ENCODE peak calls at places on chromosome 12, in seven cellular contexts. D is adrenal gland; N is mammary epithelial cell; X is left lung; R is effector memory CD4-positive, alpha-beta T cell; M is gastrocnemius medialis; S is breast epithelium. T is an unnamed sample.
A peak's percentile ranks its signal among the peaks of the same experiment; 100 is the strongest.

GRCh38 chr12:22800332-22800731 is 175.4 kb downstream of the ETNK1 start:
- DNase-seq in D (no peak), N (no peak), X (no peak), R (no peak), M (no peak), S (no peak), T (no peak)

GRCh38 chr12:68342966-68343365 is 10.8 kb upstream of the MDM1 start:
- DNase-seq in D (no peak), N (no peak), X (no peak), R (no peak), M (no peak), S (no peak), T (no peak)

GRCh38 chr12:71973687-71974086 is 35.0 kb downstream of the TPH2 start:
- DNase-seq in D (no peak), N (no peak), X (no peak), R (no peak), M (no peak), S (no peak), T (no peak)

GRCh38 chr12:76119887-76120286 is 35.4 kb upstream of the NAP1L1 start:
- DNase-seq in D (no peak), N (no peak), X (no peak), R (no peak), M (no peak), S (no peak), T (no peak)

GRCh38 chr12:72523754-72524153 is 251.6 kb downstream of the TRHDE start:
- DNase-seq in D (no peak), N (no peak), X (no peak), R (no peak), M (no peak), S (no peak), T (no peak)

GRCh38 chr12:12017798-12018197 is 52.9 kb upstream of the BCL2L14 start:
- DNase-seq in D (no peak), N (no peak), X (no peak), R (no peak), M (no peak), S (no peak), T (no peak)

GRCh38 chr12:50926415-50926814 is 25.9 kb upstream of the HIGD1C start:
- DNase-seq in D (no peak), N (no peak), X (no peak), R (no peak), M (no peak), S (no peak), T (no peak)

GRCh38 chr12:92530706-92531105 is 172.1 kb upstream of the PLEKHG7 start:
- DNase-seq in D (no peak), N (no peak), X (no peak), R (no peak), M (no peak), S (no peak), T (no peak)

GRCh38 chr12:7498832-7499231 is 4.7 kb downstream of the CD163 start:
- DNase-seq in D (no peak), N (peak; percentile 39), X (no peak), R (no peak), M (no peak), S (no peak), T (no peak)

GRCh38 chr12:1173806-1174617 is 183.0 kb downstream of the ERC1 start:
- DNase-seq in D (no peak), N (no peak), X (no peak), R (no peak), M (no peak), S (no peak), T (no peak)

GRCh38 chr12:76018672-76019071 is 12.9 kb downstream of the PHLDA1 start:
- DNase-seq in D (no peak), N (no peak), X (no peak), R (no peak), M (no peak), S (no peak), T (no peak)

GRCh38 chr12:101127521-101128219 is 82.4 kb downstream of the SLC5A8 start:
- DNase-seq in D (no peak), N (no peak), X (no peak), R (no peak), M (no peak), S (no peak), T (no peak)

GRCh38 chr12:113461666-113462065 is 10.0 kb downstream of the LHX5 start:
- DNase-seq in D (no peak), N (no peak), X (no peak), R (no peak), M (no peak), S (no peak), T (no peak)

GRCh38 chr12:57243521-57244305 is 7.3 kb downstream of the STAC3 start:
- DNase-seq in D (peak; percentile 75), N (peak; percentile 68), X (peak; percentile 77), R (peak; percentile 67), M (peak; percentile 50), S (peak; percentile 79), T (peak; percentile 71)

GRCh38 chr12:128690641-128691040 is 133.1 kb downstream of the SLC15A4 start:
- DNase-seq in D (no peak), N (no peak), X (no peak), R (no peak), M (no peak), S (no peak), T (no peak)

GRCh38 chr12:121022713-121023112 is 6.4 kb upstream of the C12orf43 start:
- DNase-seq in D (no peak), N (no peak), X (no peak), R (no peak), M (no peak), S (no peak), T (no peak)

GRCh38 chr12:63838411-63838810 is 6.1 kb upstream of the SRGAP1 start:
- DNase-seq in D (no peak), N (no peak), X (no peak), R (no peak), M (no peak), S (no peak), T (no peak)

GRCh38 chr12:68335462-68335861 is 3.3 kb upstream of the MDM1 start:
- DNase-seq in D (no peak), N (no peak), X (no peak), R (no peak), M (no peak), S (no peak), T (no peak)

GRCh38 chr12:121465921-121466799 is 66.2 kb downstream of the RNF34 start:
- DNase-seq in D (no peak), N (peak; percentile 19), X (no peak), R (peak; percentile 29), M (no peak), S (no peak), T (peak; percentile 48)

GRCh38 chr12:14257303-14257733 is 108.2 kb upstream of the ATF7IP start:
- DNase-seq in D (no peak), N (no peak), X (no peak), R (no peak), M (no peak), S (no peak), T (no peak)

GRCh38 chr12:34404377-34405285 is 382.3 kb downstream of the ALG10 start:
- DNase-seq in D (peak; percentile 3), N (no peak), X (peak; percentile 16), R (no peak), M (peak; percentile 1), S (peak; percentile 22), T (peak; percentile 4)

GRCh38 chr12:34405286-34406227 is 383.3 kb downstream of the ALG10 start:
- DNase-seq in D (peak; percentile 3), N (no peak), X (peak; percentile 13), R (no peak), M (peak; percentile 2), S (peak; percentile 30), T (peak; percentile 2)

GRCh38 chr12:34407813-34408212 is 385.5 kb downstream of the ALG10 start:
- DNase-seq in D (no peak), N (no peak), X (no peak), R (no peak), M (no peak), S (no peak), T (no peak)

GRCh38 chr12:34406228-34406995 is 384.1 kb downstream of the ALG10 start:
- DNase-seq in D (peak; percentile 2), N (no peak), X (peak; percentile 19), R (no peak), M (peak; percentile 5), S (no peak), T (no peak)

DNA sequence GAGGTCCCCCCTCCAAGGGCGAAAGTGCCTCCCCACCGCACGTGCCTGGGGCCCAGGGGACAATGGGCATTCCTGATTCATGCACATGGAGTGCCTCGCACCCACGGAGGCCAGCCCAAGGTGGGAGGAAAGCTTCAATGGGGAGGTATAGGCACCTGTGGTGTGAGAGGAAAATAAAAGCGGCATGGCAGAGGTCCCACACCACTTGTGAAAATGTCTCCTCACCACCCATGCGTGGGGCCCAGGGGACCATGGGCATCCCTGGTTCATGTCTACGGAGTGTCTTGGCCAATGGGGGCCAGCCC is 384.7 kb downstream of the ALG10 start:
- DNase-seq in D (no peak), N (no peak), X (peak; percentile 15), R (no peak), M (peak; percentile 3), S (peak; percentile 24), T (no peak)
- H3K9me3 ChIP-seq in D (no peaks in the 10 kb centered on the region), N (peaks cover 43% of the 10 kb centered on the region), X (peaks cover 100% of the 10 kb centered on the region), R (peaks cover 28% of the 10 kb centered on the region), M (no peaks in the 10 kb centered on the region), S (peaks cover 97% of the 10 kb centered on the region), T (peaks cover 4% of the 10 kb centered on the region)

GRCh38 chr12:16828891-16829290 is 222.9 kb upstream of the LMO3 start:
- DNase-seq in D (no peak), N (no peak), X (no peak), R (no peak), M (no peak), S (no peak), T (no peak)

DNA sequence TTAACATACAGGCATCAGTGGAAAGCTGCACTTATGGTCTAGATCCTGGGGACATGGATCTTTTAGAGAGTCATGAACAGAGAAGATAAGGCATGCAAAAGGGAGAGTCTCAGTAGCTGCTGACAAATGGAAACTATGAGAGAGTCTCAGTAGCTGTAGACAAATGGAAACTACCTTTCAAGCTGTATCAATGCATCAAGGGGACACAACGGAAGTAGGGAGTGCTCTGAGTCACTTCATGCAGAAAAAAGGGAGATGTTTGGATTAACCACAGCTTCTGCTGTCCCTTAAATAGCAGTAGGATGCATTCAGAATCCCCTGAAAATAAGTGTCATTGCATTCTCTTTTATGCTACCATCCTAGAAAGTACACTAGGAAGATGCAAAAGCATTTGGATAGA is 227.4 kb upstream of the LMO3 start:
- DNase-seq in D (no peak), N (no peak), X (no peak), R (no peak), M (no peak), S (no peak), T (no peak)
- H3K9me3 ChIP-seq in D (no peaks in the 10 kb centered on the region), N (no peaks in the 10 kb centered on the region), X (no peaks in the 10 kb centered on the region), R (no peaks in the 10 kb centered on the region), M (no peaks in the 10 kb centered on the region), S (no peaks in the 10 kb centered on the region), T (no peaks in the 10 kb centered on the region)

GRCh38 chr12:34386016-34386415 is 363.7 kb downstream of the ALG10 start:
- DNase-seq in D (no peak), N (no peak), X (no peak), R (no peak), M (no peak), S (no peak), T (no peak)
- H3K9me3 ChIP-seq in D (no peaks in the 10 kb centered on the region), N (peaks cover 71% of the 10 kb centered on the region), X (peaks cover 100% of the 10 kb centered on the region), R (no peaks in the 10 kb centered on the region), M (no peaks in the 10 kb centered on the region), S (peaks cover 98% of the 10 kb centered on the region), T (no peaks in the 10 kb centered on the region)

DNA sequence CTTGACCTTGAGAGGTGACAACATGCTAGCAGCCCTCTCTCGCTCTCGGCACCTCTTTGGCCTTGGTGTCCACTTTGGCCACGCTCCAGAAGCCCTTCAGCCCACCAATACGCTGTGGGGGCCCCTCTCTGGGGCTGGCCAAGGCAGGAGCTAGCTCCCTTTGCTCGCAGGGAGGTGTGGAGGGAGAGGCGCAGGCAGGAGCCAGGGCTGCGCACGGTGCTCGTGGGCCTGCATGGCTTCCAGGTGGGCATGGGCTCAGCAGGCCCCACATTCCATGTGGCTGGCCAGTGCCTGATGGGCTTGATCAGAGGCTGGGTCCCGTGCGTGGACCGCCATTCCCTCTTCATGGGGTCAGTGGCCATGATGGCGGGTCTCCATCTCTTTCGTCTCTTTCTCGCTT is 1237.0 kb upstream of the USP15 start:
- DNase-seq in D (no peak), N (no peak), X (no peak), R (no peak), M (no peak), S (no peak), T (no peak)
- H3K9me3 ChIP-seq in D (no peaks in the 10 kb centered on the region), N (no peaks in the 10 kb centered on the region), X (peaks cover 32% of the 10 kb centered on the region), R (no peaks in the 10 kb centered on the region), M (no peaks in the 10 kb centered on the region), S (peaks cover 18% of the 10 kb centered on the region), T (no peaks in the 10 kb centered on the region)

T was measured in T-helper 17 cell.